ENCODE peak calls at places on chromosomes 16 and 17, in five cellular contexts. B is activated CD4-positive, CD25-positive, alpha-beta regulatory T cell; C is GM20000; Q is SW 1271; K is mesendoderm. P is an unnamed sample.
A peak's percentile ranks its signal among the peaks of the same experiment; 100 is the strongest.

GRCh38 chr17:42413464-42414040 is 9.5 kb downstream of the CAVIN1 start:
- DNase-seq in B (no peak), C (no peak), Q (no peak), K (no peak), P (no peak)

GRCh38 chr17:2500446-2500845 is 11.2 kb downstream of the METTL16 start:
- DNase-seq in B (no peak), C (no peak), Q (no peak), K (no peak), P (no peak)

GRCh38 chr16:85524630-85525463 is 88.3 kb upstream of the GSE1 start:
- DNase-seq in B (no peak), C (no peak), Q (no peak), K (peak; percentile 37), P (no peak)

GRCh38 chr17:29219378-29220047 is 27.1 kb upstream of the CRYBA1 start:
- DNase-seq in B (peak; percentile 30), C (peak; percentile 79), Q (peak; percentile 81), K (peak; percentile 86), P (peak; percentile 73)

GRCh38 chr17:2124391-2124790 is 69.5 kb downstream of the HIC1 start:
- DNase-seq in B (no peak), C (no peak), Q (no peak), K (peak; percentile 59), P (no peak)

GRCh38 chr17:66952031-66952524 is 12.4 kb upstream of the CACNG4 start:
- DNase-seq in B (no peak), C (no peak), Q (peak; percentile 95), K (peak; percentile 98), P (no peak)

GRCh38 chr16:81168406-81168805 is 70.1 kb upstream of the BCO1 start:
- DNase-seq in B (no peak), C (no peak), Q (no peak), K (no peak), P (no peak)

GRCh38 chr17:80345841-80346497 is 69.0 kb upstream of the ENDOV start:
- DNase-seq in B (no peak), C (no peak), Q (no peak), K (no peak), P (no peak)

GRCh38 chr17:50963139-50963538 is 97.0 kb upstream of the TOB1 start:
- DNase-seq in B (no peak), C (no peak), Q (no peak), K (no peak), P (no peak)

GRCh38 chr17:9987779-9988585 is 82.9 kb upstream of the RCVRN start:
- DNase-seq in B (no peak), C (peak; percentile 65), Q (peak; percentile 32), K (peak; percentile 73), P (peak; percentile 26)